ENCODE peak calls at places on chromosomes 12 and 14, in four cellular contexts. X is adrenal gland, R is lower lobe of right lung, D is psoas muscle. S is an unnamed sample. For H3K4me1, the result is how much of the 10 kb centered on the place peaks cover.

GRCh38 chr14:105905456-105905855 is 379.1 kb downstream of the TMEM121 start:
- DNase-seq in X (no peak), D (no peak), R (no peak), S (no peak)

GRCh38 chr12:41967668-41968649 is 176.7 kb downstream of the GXYLT1 start:
- DNase-seq in R (no peak), X (no peak), D (no peak), S (no peak)

GRCh38 chr12:67086116-67086515 is 183.0 kb upstream of the CAND1 start:
- DNase-seq in D (no peak), R (no peak), X (no peak), S (no peak)

GRCh38 chr14:25953532-25954144 is 644.2 kb downstream of the NOVA1 start:
- DNase-seq in R (no peak), D (peak), X (peak), S (peak)

GRCh38 chr12:40734283-40734682 is 42.0 kb downstream of the CNTN1 start:
- DNase-seq in X (no peak), D (no peak), R (no peak), S (no peak)

GRCh38 chr14:95319312-95320075 is at the start of gene CLMN:
- DNase-seq in D (peak), X (peak), R (peak), S (peak)

GRCh38 chr12:76274699-76275098 is 73.5 kb downstream of the BBS10 start:
- DNase-seq in D (no peak), X (no peak), R (no peak), S (no peak)

GRCh38 chr14:49194067-49194466 is 392.1 kb downstream of the RPS29 start:
- DNase-seq in R (peak), X (no peak), D (no peak), S (no peak)

GRCh38 chr12:124774462-124775167 is 89.0 kb downstream of the SCARB1 start:
- DNase-seq in R (no peak), X (peak), D (no peak), S (peak)

GRCh38 chr12:57001448-57001906 is 4.9 kb downstream of the ZBTB39 start:
- DNase-seq in R (peak), X (peak), D (peak), S (peak)

GRCh38 chr12:57133013-57133569 is 4.8 kb downstream of the LRP1 start:
- DNase-seq in R (no peak), X (no peak), D (no peak), S (no peak)

GRCh38 chr12:92403210-92404175 is 257.8 kb upstream of the BTG1 start:
- DNase-seq in X (no peak), R (no peak), D (no peak), S (no peak)

GRCh38 chr12:66235626-66236281 is 46.7 kb downstream of the IRAK3 start:
- DNase-seq in X (no peak), D (no peak), R (no peak), S (no peak)

GRCh38 chr12:14326699-14327098 is 38.8 kb upstream of the ATF7IP start:
- DNase-seq in X (no peak), R (no peak), D (no peak), S (no peak)

GRCh38 chr14:37197421-37198272 is at the start of gene MIPOL1:
- DNase-seq in X (peak), R (peak), D (peak), S (peak)

GRCh38 chr12:67798763-67799162 is 150.2 kb downstream of the DYRK2 start:
- DNase-seq in R (no peak), X (no peak), D (no peak), S (no peak)

GRCh38 chr12:57093412-57094193 is 4.7 kb downstream of the NAB2 start:
- DNase-seq in R (peak), D (peak), X (peak), S (peak)

GRCh38 chr12:52380271-52380694 is 5.2 kb downstream of the KRT84 start:
- DNase-seq in D (no peak), X (no peak), R (peak), S (no peak)

GRCh38 chr14:100536141-100536540 is 51.1 kb downstream of the BEGAIN start:
- DNase-seq in R (peak), X (peak), D (no peak), S (no peak)

GRCh38 chr14:80959448-80960006 is 4.1 kb downstream of the TSHR start:
- DNase-seq in D (no peak), R (no peak), X (no peak), S (no peak)

GRCh38 chr12:66692170-66692569 is 13.3 kb upstream of the GRIP1 start:
- DNase-seq in D (no peak), R (no peak), X (no peak), S (no peak)

GRCh38 chr12:124531281-124531745 is 36.1 kb downstream of the NCOR2 start:
- DNase-seq in X (no peak), D (no peak), R (no peak), S (peak)

GRCh38 chr14:24920265-24921080 is 129.5 kb downstream of the STXBP6 start:
- DNase-seq in D (no peak), R (no peak), X (no peak), S (no peak)

GRCh38 chr14:63343878-63344277 is 25.1 kb upstream of the GPHB5 start:
- DNase-seq in X (no peak), R (no peak), D (no peak), S (no peak)

GRCh38 chr14:92726135-92726932 is 22.1 kb downstream of the LGMN start:
- DNase-seq in R (peak), X (peak), D (peak), S (peak)

GRCh38 chr14:54383811-54384210 is 13.0 kb upstream of the CDKN3 start:
- DNase-seq in X (no peak), D (no peak), R (no peak), S (no peak)

GRCh38 chr12:2692156-2692555 is 102.6 kb upstream of the FKBP4 start:
- DNase-seq in R (no peak), D (no peak), X (no peak), S (no peak)
- H3K27ac ChIP-seq in R (no peak), D (no peak), X (no peak), S (no peak)

GRCh38 chr14:73721101-73721821 is 7.1 kb upstream of the PNMA1 start:
- DNase-seq in D (no peak), X (no peak), R (no peak), S (no peak)
- H3K4me1 ChIP-seq in D (under half), X (half or more), R (under half), S (under half)

GRCh38 chr12:96046543-96047137 is 11.3 kb upstream of the LTA4H start:
- DNase-seq in D (no peak), R (no peak), X (no peak), S (no peak)
- H3K27ac ChIP-seq in D (no peak), R (peak), X (no peak), S (no peak)

DNA sequence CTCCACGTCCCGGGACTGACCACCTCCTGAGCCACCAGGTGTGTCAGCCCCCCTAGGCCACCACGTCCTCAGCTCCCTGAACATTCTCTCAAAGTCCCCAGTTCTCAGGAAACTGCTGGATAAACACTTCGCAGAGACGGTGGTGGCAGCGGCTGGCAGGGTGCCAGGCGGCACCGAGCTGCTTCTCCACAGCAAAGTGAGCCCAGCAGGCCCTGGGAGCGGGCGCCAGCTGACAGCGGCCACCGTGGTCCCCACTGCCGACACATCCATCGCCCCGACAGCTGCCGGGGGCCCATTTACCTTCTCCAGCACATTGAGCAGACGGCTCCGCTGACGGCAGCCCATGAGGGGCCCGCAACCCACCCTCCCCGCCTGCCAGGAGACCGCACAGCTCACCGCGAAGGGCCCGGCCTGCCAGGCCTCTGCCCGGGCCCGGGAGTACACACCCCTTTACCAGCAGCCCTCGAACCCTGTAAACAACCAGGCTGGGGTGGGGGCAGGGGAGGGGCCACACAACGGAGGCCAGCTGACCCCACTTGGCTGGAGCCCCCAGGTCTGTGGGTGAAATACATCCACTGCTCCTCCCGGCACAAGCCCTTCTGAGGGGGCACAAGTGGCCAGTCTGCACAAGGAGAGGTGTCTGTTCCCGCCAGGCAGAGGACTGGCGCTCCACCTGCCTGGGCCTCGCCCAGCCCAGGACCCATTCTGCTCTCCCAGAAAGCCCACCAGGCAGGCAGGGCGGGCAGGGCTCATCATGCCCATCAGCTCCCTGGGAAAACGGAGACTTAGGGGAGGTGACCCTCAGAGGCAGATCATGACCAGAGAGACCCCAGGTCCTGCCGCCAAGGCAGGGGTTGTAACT is 10.5 kb downstream of the AKT1 start:
- DNase-seq in D (no peak), X (no peak), R (peak), S (no peak)
- H3K4me1 ChIP-seq in D (under half), X (under half), R (half or more), S (under half)

GRCh38 chr14:77053046-77053841 is 24.7 kb upstream of the IRF2BPL start:
- DNase-seq in X (peak), D (peak), R (peak), S (peak)

GRCh38 chr14:77051101-77051500 is 22.6 kb upstream of the IRF2BPL start:
- DNase-seq in D (peak), R (peak), X (peak), S (peak)

GRCh38 chr14:77058082-77058481 is 29.6 kb upstream of the IRF2BPL start:
- DNase-seq in X (no peak), D (no peak), R (no peak), S (no peak)

GRCh38 chr14:77055981-77056380 is 27.5 kb upstream of the IRF2BPL start:
- DNase-seq in R (no peak), X (no peak), D (no peak), S (no peak)

DNA sequence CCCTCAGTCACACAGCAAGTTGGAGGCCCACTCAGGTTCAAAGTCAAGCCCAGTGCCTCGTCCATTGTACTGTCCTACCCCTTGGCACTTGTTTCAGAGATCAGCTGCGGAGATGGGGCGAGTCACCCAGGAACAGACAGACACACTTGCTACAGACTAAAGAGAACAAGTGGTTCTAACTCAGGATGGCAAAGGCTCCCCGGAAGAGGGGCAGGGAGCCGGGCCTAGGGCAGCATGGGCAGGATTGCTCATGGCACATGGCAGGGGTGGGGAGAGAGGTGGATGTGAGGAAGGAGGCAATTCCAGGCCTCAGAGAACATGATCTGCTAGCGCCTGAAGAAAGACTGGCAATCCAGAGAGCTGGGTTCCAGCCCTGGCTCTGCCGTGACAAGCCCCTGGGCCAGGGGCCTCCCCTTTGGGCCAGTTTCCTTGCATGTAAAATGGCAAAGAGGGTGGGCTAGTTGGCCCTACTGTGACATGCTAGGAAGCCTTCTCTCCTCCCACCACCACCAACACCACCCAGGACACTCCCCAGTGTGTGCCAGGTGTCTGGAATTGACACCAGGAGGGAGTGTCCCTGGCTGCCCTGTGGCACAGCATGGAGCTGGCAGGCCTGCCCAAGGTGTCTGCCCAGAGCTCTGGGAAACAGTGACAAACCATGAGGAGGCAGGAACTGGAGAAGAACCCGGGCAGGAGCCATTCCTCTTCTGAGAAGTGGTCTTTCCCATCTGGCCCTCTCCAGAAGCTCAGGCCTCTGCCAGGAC is 24.0 kb upstream of the IRF2BPL start:
- DNase-seq in X (no peak), R (no peak), D (no peak), S (no peak)
- H3K27ac ChIP-seq in X (peak), R (peak), D (peak), S (peak)

GRCh38 chr14:68816943-68817430 is 24.1 kb upstream of the ZFP36L1 start:
- DNase-seq in X (no peak), R (no peak), D (no peak), S (peak)
- H3K4me1 ChIP-seq in X (under half), R (half or more), D (under half), S (under half)

S was measured in uterus.